ENCODE peak calls at places on chromosome 1, in ten cellular contexts. Y is bronchial epithelial cell, X is colonic mucosa, D is right atrium auricular region, Q is fibroblast of lung, U is heart left ventricle, I is endodermal cell, W is lower lobe of right lung, V is heart right ventricle, O is esophagus squamous epithelium. G is an unnamed sample.

GRCh38 chr1:31111290-31111951 is 45.9 kb upstream of the PUM1 start:
- DNase-seq in Y (peak; percentile 75), X (peak; percentile 68), D (no peak), Q (peak; percentile 64), U (peak; percentile 21), I (peak; percentile 67), W (peak; percentile 80), V (no peak), O (no peak), G (no peak)

GRCh38 chr1:32351077-32351858 is 11.0 kb downstream of the FAM229A start:
- DNase-seq in Y (peak; percentile 66), X (peak; percentile 94), D (peak; percentile 93), Q (peak; percentile 88), U (peak; percentile 96), I (peak; percentile 98), W (peak; percentile 95), V (peak; percentile 96), O (peak; percentile 37), G (peak; percentile 39)

GRCh38 chr1:246530482-246530881 is 23.4 kb upstream of the SMYD3 start:
- DNase-seq in Y (no peak), X (no peak), D (no peak), Q (no peak), U (no peak), I (no peak), W (no peak), V (no peak), O (no peak), G (no peak)

GRCh38 chr1:44119525-44119924 is 904 bp downstream of the KLF17 start:
- DNase-seq in Y (no peak), X (no peak), D (peak; percentile 9), Q (no peak), U (no peak), I (peak; percentile 59), W (no peak), V (no peak), O (no peak), G (no peak)

GRCh38 chr1:219058891-219059820 is 114.5 kb upstream of the LYPLAL1 start:
- DNase-seq in Y (no peak), X (no peak), D (no peak), Q (no peak), U (no peak), I (no peak), W (no peak), V (no peak), O (no peak), G (no peak)

GRCh38 chr1:38690790-38691189 is 168.8 kb downstream of the RRAGC start:
- DNase-seq in Y (peak; percentile 76), X (no peak), D (no peak), Q (peak; percentile 2), U (no peak), I (no peak), W (no peak), V (no peak), O (no peak), G (no peak)

GRCh38 chr1:88311907-88312306 is 372.2 kb upstream of the PKN2 start:
- DNase-seq in Y (peak; percentile 35), X (peak; percentile 35), D (no peak), Q (peak; percentile 26), U (no peak), I (no peak), W (no peak), V (no peak), O (no peak), G (no peak)

GRCh38 chr1:6907201-6907600 is 121.9 kb downstream of the CAMTA1 start:
- DNase-seq in Y (no peak), X (no peak), D (no peak), Q (no peak), U (no peak), I (no peak), W (no peak), V (no peak), O (no peak), G (no peak)

GRCh38 chr1:209556159-209556690 is 27.3 kb upstream of the CAMK1G start:
- DNase-seq in Y (no peak), X (no peak), D (no peak), Q (peak; percentile 8), U (no peak), I (no peak), W (no peak), V (no peak), O (no peak), G (no peak)

GRCh38 chr1:112581530-112582192 is 37.3 kb downstream of the ST7L start:
- DNase-seq in Y (peak; percentile 56), X (no peak), D (no peak), Q (no peak), U (no peak), I (no peak), W (no peak), V (no peak), O (no peak), G (no peak)

GRCh38 chr1:179303173-179303572 is 9.6 kb downstream of the SOAT1 start:
- DNase-seq in Y (no peak), X (no peak), D (no peak), Q (no peak), U (no peak), I (no peak), W (no peak), V (no peak), O (no peak), G (no peak)

DNA sequence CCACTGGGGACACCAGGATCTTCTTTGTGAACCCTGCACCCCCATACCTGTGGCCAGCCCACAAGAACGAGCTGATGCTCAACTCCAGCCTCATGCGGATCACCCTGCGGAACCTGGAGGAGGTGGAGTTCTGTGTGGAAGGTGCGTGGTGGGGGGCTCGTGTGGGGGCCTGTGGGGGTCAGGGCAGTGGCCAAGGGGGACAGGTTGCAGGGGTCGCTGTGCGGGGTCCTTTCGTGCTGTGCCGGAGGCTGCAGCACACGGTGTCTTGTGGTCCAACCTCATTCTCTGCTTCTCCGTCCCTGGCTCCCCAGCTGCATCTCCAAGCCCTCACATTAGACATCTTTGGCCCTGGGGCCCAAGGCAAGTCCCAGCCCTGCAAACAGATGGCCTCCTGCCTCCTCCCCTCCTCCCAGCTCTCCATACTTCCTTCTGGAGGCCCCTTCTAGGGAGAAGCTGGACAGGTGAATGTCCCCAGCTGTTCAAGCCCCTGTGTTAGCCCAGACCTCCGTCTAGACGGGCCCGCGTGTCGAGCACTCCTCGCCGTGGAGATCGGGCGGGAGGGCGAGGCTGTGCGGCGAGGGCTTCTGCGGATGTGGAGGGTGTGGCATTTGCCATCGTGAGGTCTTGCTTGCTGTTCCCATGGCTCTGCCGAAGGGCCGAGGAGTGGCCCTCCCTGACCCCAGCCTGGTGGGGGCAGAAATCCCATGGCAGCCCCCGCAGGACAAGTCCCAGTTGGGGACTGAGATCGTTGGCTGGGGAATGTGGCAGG is 2.6 kb downstream of the AGRN start:
- DNase-seq in Y (no peak), X (no peak), D (no peak), Q (no peak), U (no peak), I (no peak), W (no peak), V (no peak), O (no peak), G (no peak)
- H3K4me3 ChIP-seq in Y (no peak overlapping the region), X (no peak overlapping the region), D (no peak overlapping the region), Q (no peak overlapping the region), U (no peak overlapping the region), I (peak overlapping the region; percentile 80), W (no peak overlapping the region), V (no peak overlapping the region), O (no peak overlapping the region), G (no peak overlapping the region)

DNA sequence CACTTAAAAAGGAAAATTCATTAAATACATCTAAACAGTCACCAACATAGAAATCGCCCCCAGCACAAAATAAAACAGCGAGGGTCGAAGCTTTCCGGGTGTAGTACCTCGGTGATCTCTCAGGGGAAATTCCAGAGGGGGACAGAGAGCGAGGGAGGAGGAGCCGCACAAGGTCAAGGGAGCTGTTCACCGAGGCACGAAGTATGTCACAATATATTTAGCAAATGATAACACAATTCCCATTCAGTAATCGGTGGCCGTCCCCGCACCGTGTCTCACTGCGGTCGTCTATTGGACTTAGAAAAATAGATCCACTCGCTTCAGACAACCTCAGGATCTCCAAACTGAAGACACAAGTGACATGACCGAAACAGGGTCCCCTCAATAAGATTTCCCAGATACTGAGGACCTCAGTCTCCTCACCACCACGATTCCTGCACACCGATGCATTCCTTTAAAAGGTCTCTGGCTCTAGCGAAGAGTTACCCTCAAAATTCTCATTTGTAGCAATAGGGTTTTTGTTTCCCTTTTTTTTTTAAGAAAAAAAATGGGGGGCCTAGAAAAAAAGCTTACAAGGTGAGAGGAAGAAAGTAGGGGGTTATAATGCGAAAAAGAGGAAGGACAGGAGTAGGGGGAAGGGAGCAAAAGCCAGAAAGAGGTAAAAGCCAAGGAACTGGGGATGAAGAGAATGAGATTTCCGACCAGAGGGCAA is 1.1 kb downstream of the LPGAT1 start:
- DNase-seq in Y (peak; percentile 23), X (peak; percentile 43), D (no peak), Q (peak; percentile 28), U (peak; percentile 33), I (peak; percentile 83), W (no peak), V (peak; percentile 12), O (no peak), G (no peak)
- TF ChIP-seq CTCF in Y (no peak), X (no peak), D (no peak), Q (no peak), U (no peak), I (peak; percentile 64), W (no peak), V (no peak), O (no peak), G (peak; percentile 32)

GRCh38 chr1:168293372-168293771 is 12.7 kb downstream of the TBX19 start:
- DNase-seq in Y (no peak), X (no peak), D (no peak), Q (no peak), U (no peak), I (no peak), W (no peak), V (no peak), O (no peak), G (no peak)
- H3K36me3 ChIP-seq in Y (no peaks in the 10 kb centered on the region), X (no peaks in the 10 kb centered on the region), D (no peaks in the 10 kb centered on the region), Q (no peaks in the 10 kb centered on the region), U (no peaks in the 10 kb centered on the region), I (no peaks in the 10 kb centered on the region), W (no peaks in the 10 kb centered on the region), V (no peaks in the 10 kb centered on the region), O (no peaks in the 10 kb centered on the region), G (peaks cover 3% of the 10 kb centered on the region)

GRCh38 chr1:27521336-27522147 is 31.6 kb upstream of the WASF2 start:
- DNase-seq in Y (no peak), X (no peak), D (no peak), Q (no peak), U (peak; percentile 53), I (no peak), W (no peak), V (no peak), O (no peak), G (no peak)

GRCh38 chr1:27523666-27524020 is 33.7 kb upstream of the WASF2 start:
- DNase-seq in Y (no peak), X (no peak), D (no peak), Q (no peak), U (no peak), I (no peak), W (no peak), V (no peak), O (no peak), G (no peak)

GRCh38 chr1:27522860-27523665 is 33.1 kb upstream of the WASF2 start:
- DNase-seq in Y (no peak), X (no peak), D (no peak), Q (no peak), U (peak; percentile 58), I (peak; percentile 85), W (no peak), V (peak; percentile 62), O (no peak), G (no peak)

GRCh38 chr1:27520651-27521050 is 30.7 kb upstream of the WASF2 start:
- DNase-seq in Y (no peak), X (no peak), D (no peak), Q (no peak), U (no peak), I (no peak), W (no peak), V (no peak), O (no peak), G (no peak)

GRCh38 chr1:27522148-27522859 is 32.3 kb upstream of the WASF2 start:
- DNase-seq in Y (peak; percentile 99), X (no peak), D (no peak), Q (peak; percentile 55), U (no peak), I (no peak), W (peak; percentile 70), V (no peak), O (no peak), G (no peak)
- H3K4me3 ChIP-seq in Y (no peak overlapping the region), X (peak overlapping the region; percentile 3), D (peak overlapping the region; percentile 14), Q (no peak overlapping the region), U (peak overlapping the region; percentile 42), I (no peak overlapping the region), W (peak overlapping the region; percentile 28), V (no peak overlapping the region), O (peak overlapping the region; percentile 40), G (no peak overlapping the region)